ENCODE peak calls at places on chromosomes 11 and 22, in four cellular contexts. One of them, this sample, is unnamed.

GRCh38 chr11:3195251-3196160 is 23.1 kb downstream of the MRGPRG start:
- DNase-seq in GM12878: no peak
- DNase-seq in HepG2: peak
- DNase-seq in H1: no peak
- DNase-seq in this sample: no peak

GRCh38 chr22:39028281-39028680 is 7.4 kb downstream of the APOBEC3D start:
- DNase-seq in HepG2: no peak
- DNase-seq in GM12878: no peak
- DNase-seq in H1: no peak
- DNase-seq in this sample: no peak

GRCh38 chr11:45915446-45915845 is 2.2 kb downstream of the PEX16 start:
- DNase-seq in HepG2: no peak
- DNase-seq in H1: no peak
- DNase-seq in GM12878: no peak
- DNase-seq in this sample: no peak

GRCh38 chr11:76368497-76368896 is 12.4 kb downstream of the THAP12 start:
- DNase-seq in HepG2: no peak
- DNase-seq in GM12878: no peak
- DNase-seq in H1: no peak
- DNase-seq in this sample: no peak

GRCh38 chr11:14924291-14924690 is 32.3 kb upstream of the CYP2R1 start:
- DNase-seq in H1: no peak
- DNase-seq in HepG2: no peak
- DNase-seq in GM12878: no peak
- DNase-seq in this sample: no peak

GRCh38 chr11:10303558-10304363 is 1.1 kb upstream of the ADM start:
- DNase-seq in HepG2: peak
- DNase-seq in H1: no peak
- DNase-seq in GM12878: no peak
- DNase-seq in this sample: peak

GRCh38 chr11:15101072-15101701 is 13.5 kb upstream of the INSC start:
- DNase-seq in H1: peak
- DNase-seq in HepG2: peak
- DNase-seq in GM12878: no peak
- DNase-seq in this sample: peak

GRCh38 chr22:47171441-47172221 is 409.2 kb downstream of the TBC1D22A start:
- DNase-seq in HepG2: no peak
- DNase-seq in GM12878: no peak
- DNase-seq in H1: no peak
- DNase-seq in this sample: no peak

GRCh38 chr11:117259417-117259816 is 26.9 kb downstream of the RNF214 start:
- DNase-seq in HepG2: no peak
- DNase-seq in H1: no peak
- DNase-seq in GM12878: no peak
- DNase-seq in this sample: no peak

GRCh38 chr11:2523821-2524391 is 79.1 kb downstream of the KCNQ1 start:
- DNase-seq in GM12878: no peak
- DNase-seq in HepG2: no peak
- DNase-seq in H1: no peak
- DNase-seq in this sample: no peak

GRCh38 chr11:76622481-76623094 is 48.0 kb downstream of the LRRC32 start:
- DNase-seq in HepG2: no peak
- DNase-seq in H1: no peak
- DNase-seq in GM12878: no peak
- DNase-seq in this sample: no peak

GRCh38 chr11:1502168-1502955 is 15.8 kb upstream of the MOB2 start:
- DNase-seq in GM12878: no peak
- DNase-seq in H1: no peak
- DNase-seq in HepG2: no peak
- DNase-seq in this sample: no peak

GRCh38 chr11:85679581-85679980 is 6.4 kb downstream of the CCDC89 start:
- DNase-seq in GM12878: no peak
- DNase-seq in H1: no peak
- DNase-seq in HepG2: no peak
- DNase-seq in this sample: no peak

GRCh38 chr22:24157783-24158170 is 23.5 kb upstream of the SUSD2 start:
- DNase-seq in H1: no peak
- DNase-seq in GM12878: no peak
- DNase-seq in HepG2: no peak
- DNase-seq in this sample: no peak

GRCh38 chr22:47275479-47276218 is 513.2 kb downstream of the TBC1D22A start:
- DNase-seq in H1: no peak
- DNase-seq in GM12878: no peak
- DNase-seq in HepG2: no peak
- DNase-seq in this sample: no peak

GRCh38 chr11:20276661-20277000 is 86.9 kb upstream of the HTATIP2 start:
- DNase-seq in GM12878: no peak
- DNase-seq in H1: no peak
- DNase-seq in HepG2: no peak
- DNase-seq in this sample: no peak

GRCh38 chr11:92776676-92777075 is 192.8 kb upstream of the MTNR1B start:
- DNase-seq in GM12878: no peak
- DNase-seq in HepG2: no peak
- DNase-seq in H1: no peak
- DNase-seq in this sample: no peak

GRCh38 chr22:17267661-17268330 is 48.6 kb upstream of the ADA2 start:
- DNase-seq in HepG2: no peak
- DNase-seq in H1: no peak
- DNase-seq in GM12878: no peak
- DNase-seq in this sample: no peak

GRCh38 chr22:41668971-41669911 is 19.4 kb downstream of the SNU13 start:
- DNase-seq in GM12878: no peak
- DNase-seq in HepG2: no peak
- DNase-seq in H1: no peak
- DNase-seq in this sample: no peak

GRCh38 chr22:43890901-43891331 is 897 bp downstream of the PNPLA5 start:
- DNase-seq in H1: no peak
- DNase-seq in HepG2: no peak
- DNase-seq in GM12878: no peak
- DNase-seq in this sample: no peak

GRCh38 chr22:43893266-43893665 is 1.5 kb upstream of the PNPLA5 start:
- DNase-seq in HepG2: no peak
- DNase-seq in GM12878: no peak
- DNase-seq in H1: no peak
- DNase-seq in this sample: no peak

GRCh38 chr22:43889366-43890253 is 2.2 kb downstream of the PNPLA5 start:
- DNase-seq in H1: no peak
- DNase-seq in HepG2: no peak
- DNase-seq in GM12878: no peak
- DNase-seq in this sample: no peak

GRCh38 chr22:43892183-43892894 is 526 bp upstream of the PNPLA5 start:
- DNase-seq in GM12878: no peak
- DNase-seq in H1: no peak
- DNase-seq in HepG2: no peak
- DNase-seq in this sample: no peak

GRCh38 chr22:43891360-43892182 is at the start of gene PNPLA5:
- DNase-seq in H1: no peak
- DNase-seq in GM12878: no peak
- DNase-seq in HepG2: no peak
- DNase-seq in this sample: no peak
- TF ChIP-seq TAF1 in H1: peak
- TF ChIP-seq TAF1 in GM12878: no peak
- TF ChIP-seq TAF1 in HepG2: no peak
- TF ChIP-seq TAF1 in this sample: no peak

GRCh38 chr11:120912504-120912903 is 111.4 kb upstream of the TBCEL start:
- DNase-seq in H1: no peak
- DNase-seq in GM12878: no peak
- DNase-seq in HepG2: peak
- DNase-seq in this sample: no peak
- TF ChIP-seq ATF3 in H1: no peak
- TF ChIP-seq ATF3 in GM12878: no peak
- TF ChIP-seq ATF3 in HepG2: no peak
- TF ChIP-seq ATF3 in this sample: no peak

GRCh38 chr11:102685311-102685710 is 20.3 kb downstream of the MMP27 start:
- DNase-seq in HepG2: no peak
- DNase-seq in GM12878: no peak
- DNase-seq in H1: no peak
- DNase-seq in this sample: no peak
- TF ChIP-seq TAF1 in HepG2: no peak
- TF ChIP-seq TAF1 in GM12878: no peak
- TF ChIP-seq TAF1 in H1: no peak
- TF ChIP-seq TAF1 in this sample: no peak

DNA sequence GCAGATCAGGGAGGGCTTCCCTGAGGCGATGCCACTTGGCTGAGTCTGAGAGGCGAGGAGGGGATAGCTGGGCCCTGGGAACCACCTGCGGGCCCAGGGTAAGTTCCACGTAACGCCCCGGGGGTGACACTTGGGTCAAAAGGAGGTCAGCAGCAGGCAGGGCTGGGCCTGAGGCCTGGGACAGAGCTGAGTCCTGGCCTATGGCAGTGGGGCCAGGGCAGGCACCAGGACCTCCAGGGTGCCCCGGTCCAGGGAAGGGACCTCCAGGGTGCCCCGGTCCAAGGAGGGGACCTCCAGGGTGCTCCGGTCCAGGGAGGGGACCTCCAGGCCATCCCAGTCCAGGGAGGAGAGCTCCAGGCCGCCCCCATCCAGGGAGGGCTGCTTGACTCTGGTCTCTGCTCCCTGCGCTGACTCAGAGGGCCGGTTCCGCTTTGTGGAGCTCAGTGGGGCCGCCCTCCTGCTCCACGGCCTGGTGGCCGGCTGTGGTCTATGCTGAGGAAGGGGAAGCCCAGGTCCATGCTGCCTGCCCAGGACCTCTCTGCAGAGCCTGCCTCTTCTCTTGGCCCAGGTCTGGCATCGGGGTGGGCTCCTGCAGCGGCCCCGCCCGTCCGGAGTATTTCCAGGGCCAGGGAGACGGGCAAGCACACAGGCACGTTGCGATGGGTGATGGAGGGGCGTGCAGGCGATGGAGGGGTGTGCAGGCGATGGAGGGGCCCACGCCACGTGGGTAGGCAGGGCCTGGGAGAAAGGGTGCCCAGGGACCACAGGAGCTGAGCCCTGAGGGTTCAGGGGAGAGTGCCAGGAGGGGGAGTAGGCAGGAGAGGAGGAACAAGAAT is 19.5 kb upstream of the WNT7B start:
- DNase-seq in H1: no peak
- DNase-seq in HepG2: no peak
- DNase-seq in GM12878: no peak
- DNase-seq in this sample: no peak
- TF ChIP-seq ATF3 in H1: no peak
- TF ChIP-seq ATF3 in HepG2: no peak
- TF ChIP-seq ATF3 in GM12878: no peak
- TF ChIP-seq ATF3 in this sample: no peak

DNA sequence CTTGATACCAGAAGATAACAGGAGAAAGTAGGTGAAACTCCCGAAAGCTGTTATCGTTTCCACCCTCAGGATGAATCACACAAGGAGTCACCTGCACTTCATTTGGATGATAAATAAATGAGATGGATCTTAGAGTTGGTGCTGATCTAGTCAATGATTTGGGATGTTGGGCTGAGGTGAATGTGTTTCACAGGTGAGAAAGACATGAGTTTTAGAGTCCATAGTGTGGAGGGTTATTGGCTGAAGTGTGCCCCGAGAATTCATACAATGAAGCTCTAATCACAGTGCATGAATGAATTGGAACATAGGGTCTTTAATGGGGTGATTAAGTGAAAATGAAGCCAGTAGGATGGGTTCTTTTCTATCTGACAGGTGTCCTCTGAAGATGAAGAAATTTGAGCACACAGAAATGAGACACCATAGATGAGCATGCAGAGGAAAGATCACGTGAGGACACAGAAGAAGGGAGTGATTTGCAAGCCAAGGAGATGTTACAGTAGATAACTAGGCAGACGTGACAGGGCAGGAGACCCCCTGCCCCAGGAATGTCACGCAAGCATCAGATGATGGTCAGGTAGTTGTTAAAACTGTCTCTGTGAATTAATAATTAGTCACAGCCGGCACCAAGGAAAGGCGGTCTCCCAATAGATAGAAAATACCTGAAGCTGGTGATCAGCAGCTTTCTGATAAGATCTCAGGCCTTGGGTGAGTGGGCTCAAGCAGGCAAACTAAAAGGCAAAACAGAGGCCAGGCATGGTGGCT is 60.2 kb upstream of the IGLL5 start:
- DNase-seq in GM12878: no peak
- DNase-seq in HepG2: no peak
- DNase-seq in H1: no peak
- DNase-seq in this sample: no peak
- TF ChIP-seq TAF1 in GM12878: no peak
- TF ChIP-seq TAF1 in HepG2: no peak
- TF ChIP-seq TAF1 in H1: no peak
- TF ChIP-seq TAF1 in this sample: no peak

DNA sequence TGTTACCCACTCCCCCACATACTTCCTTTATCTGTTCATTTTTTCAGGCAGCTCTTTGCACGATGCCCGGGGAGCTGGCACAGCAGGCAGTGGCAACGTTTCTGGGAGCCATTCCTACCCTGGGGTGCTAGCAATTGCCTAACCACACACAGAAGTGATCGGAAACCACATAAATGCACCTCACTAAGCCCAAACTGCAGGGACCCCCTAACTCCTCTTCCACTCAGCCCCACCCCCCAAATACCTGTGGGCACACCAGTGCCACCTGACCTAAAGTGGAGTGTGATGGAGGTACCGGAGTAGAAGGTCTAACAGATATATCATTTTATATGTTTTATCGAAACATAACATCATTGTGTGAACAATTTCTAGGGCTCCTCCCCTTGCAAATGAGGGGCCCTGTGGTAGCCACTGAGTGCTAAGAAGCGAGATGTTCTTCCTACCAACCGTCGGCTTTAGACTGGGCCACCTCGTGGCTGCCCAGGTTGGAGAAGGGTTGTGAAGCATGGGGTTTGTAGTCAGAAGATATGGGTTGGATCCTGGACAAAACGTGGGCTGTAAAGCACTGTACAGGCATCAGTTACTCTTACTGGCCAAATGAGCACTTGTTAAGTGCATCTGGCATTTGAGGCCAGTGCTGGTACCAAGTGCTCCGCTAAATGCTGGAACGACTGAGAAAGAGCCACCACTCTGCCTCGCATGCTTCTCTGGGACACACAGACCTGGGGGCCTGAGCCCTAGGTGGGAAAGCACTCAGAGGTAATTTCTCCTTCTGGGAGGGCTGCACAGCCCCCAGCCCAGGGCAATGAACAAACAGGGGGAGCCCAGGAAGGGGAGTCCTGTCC is 2.8 kb downstream of the MRGPRD start:
- DNase-seq in HepG2: no peak
- DNase-seq in H1: no peak
- DNase-seq in GM12878: no peak
- DNase-seq in this sample: no peak
- TF ChIP-seq ATF3 in HepG2: no peak
- TF ChIP-seq ATF3 in H1: no peak
- TF ChIP-seq ATF3 in GM12878: no peak
- TF ChIP-seq ATF3 in this sample: no peak

GRCh38 chr11:12606597-12606996 is 67.6 kb upstream of the TEAD1 start:
- DNase-seq in HepG2: no peak
- DNase-seq in H1: no peak
- DNase-seq in GM12878: no peak
- DNase-seq in this sample: no peak
- TF ChIP-seq TAF1 in HepG2: no peak
- TF ChIP-seq TAF1 in H1: no peak
- TF ChIP-seq TAF1 in GM12878: no peak
- TF ChIP-seq TAF1 in this sample: no peak

DNA sequence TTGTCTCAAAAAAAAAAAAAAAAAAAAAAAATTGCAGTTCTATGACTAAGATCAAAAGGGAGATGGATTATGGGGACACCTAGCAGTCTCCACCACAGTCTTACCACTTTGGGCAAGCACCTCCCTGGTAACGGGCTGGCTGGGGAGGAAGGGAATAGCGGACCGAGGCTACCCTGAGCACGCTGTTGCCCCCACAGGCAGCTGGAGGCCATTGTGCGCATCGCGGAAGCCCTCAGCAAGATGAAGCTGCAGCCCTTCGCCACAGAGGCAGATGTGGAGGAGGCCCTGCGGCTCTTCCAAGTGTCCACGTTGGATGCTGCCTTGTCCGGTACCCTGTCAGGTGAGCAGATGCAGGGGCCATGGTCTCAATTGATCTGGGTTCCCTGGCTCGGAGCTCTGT is 21.2 kb downstream of the MCM5 start:
- DNase-seq in GM12878: no peak
- DNase-seq in H1: no peak
- DNase-seq in HepG2: no peak
- DNase-seq in this sample: no peak
- TF ChIP-seq ATF3 in GM12878: no peak
- TF ChIP-seq ATF3 in H1: no peak
- TF ChIP-seq ATF3 in HepG2: no peak
- TF ChIP-seq ATF3 in this sample: no peak